ENCODE peak calls at places on chromosome 15, in eight cellular contexts. One of them, this sample, is unnamed.
A peak's percentile ranks its signal among the peaks of the same experiment; 100 is the strongest.

GRCh38 chr15:57297163-57297593 is 79.1 kb upstream of the CGNL1 start:
- DNase-seq in cardiac fibroblast: no peak
- DNase-seq in CD8-positive, alpha-beta memory T cell: no peak
- DNase-seq in NCI-H69: peak; percentile 94
- DNase-seq in amygdala: no peak
- DNase-seq in A172: no peak
- DNase-seq in lower leg skin: no peak
- DNase-seq in Panc1: no peak
- DNase-seq in this sample: no peak

GRCh38 chr15:55740981-55741591 is 1.9 kb downstream of the PRTG start:
- DNase-seq in cardiac fibroblast: no peak
- DNase-seq in CD8-positive, alpha-beta memory T cell: no peak
- DNase-seq in NCI-H69: no peak
- DNase-seq in amygdala: no peak
- DNase-seq in A172: no peak
- DNase-seq in lower leg skin: no peak
- DNase-seq in Panc1: no peak
- DNase-seq in this sample: no peak

GRCh38 chr15:69524296-69524695 is 71.7 kb downstream of the RPLP1 start:
- DNase-seq in cardiac fibroblast: no peak
- DNase-seq in CD8-positive, alpha-beta memory T cell: no peak
- DNase-seq in NCI-H69: peak; percentile 55
- DNase-seq in amygdala: no peak
- DNase-seq in A172: no peak
- DNase-seq in lower leg skin: peak; percentile 58
- DNase-seq in Panc1: no peak
- DNase-seq in this sample: no peak

GRCh38 chr15:47674576-47675232 is 42.6 kb upstream of the SEMA6D start:
- DNase-seq in cardiac fibroblast: no peak
- DNase-seq in CD8-positive, alpha-beta memory T cell: no peak
- DNase-seq in NCI-H69: peak; percentile 99
- DNase-seq in amygdala: no peak
- DNase-seq in A172: no peak
- DNase-seq in lower leg skin: no peak
- DNase-seq in Panc1: no peak
- DNase-seq in this sample: no peak

GRCh38 chr15:94305133-94305532 is 73.8 kb downstream of the MCTP2 start:
- DNase-seq in cardiac fibroblast: no peak
- DNase-seq in CD8-positive, alpha-beta memory T cell: no peak
- DNase-seq in NCI-H69: no peak
- DNase-seq in amygdala: no peak
- DNase-seq in A172: peak; percentile 4
- DNase-seq in lower leg skin: no peak
- DNase-seq in Panc1: no peak
- DNase-seq in this sample: no peak

GRCh38 chr15:46857103-46857502 is 860.2 kb upstream of the SEMA6D start:
- DNase-seq in cardiac fibroblast: no peak
- DNase-seq in CD8-positive, alpha-beta memory T cell: no peak
- DNase-seq in NCI-H69: peak; percentile 82
- DNase-seq in amygdala: no peak
- DNase-seq in A172: no peak
- DNase-seq in lower leg skin: no peak
- DNase-seq in Panc1: no peak
- DNase-seq in this sample: no peak

GRCh38 chr15:93235926-93236781 is 147.1 kb upstream of the RGMA start:
- DNase-seq in cardiac fibroblast: no peak
- DNase-seq in CD8-positive, alpha-beta memory T cell: no peak
- DNase-seq in NCI-H69: no peak
- DNase-seq in amygdala: peak; percentile 12
- DNase-seq in A172: no peak
- DNase-seq in lower leg skin: peak; percentile 84
- DNase-seq in Panc1: no peak
- DNase-seq in this sample: peak; percentile 35

GRCh38 chr15:64883997-64884511 is 27.6 kb upstream of the ANKDD1A start:
- DNase-seq in cardiac fibroblast: peak; percentile 96
- DNase-seq in CD8-positive, alpha-beta memory T cell: peak; percentile 55
- DNase-seq in NCI-H69: peak; percentile 83
- DNase-seq in amygdala: peak; percentile 39
- DNase-seq in A172: peak; percentile 92
- DNase-seq in lower leg skin: peak; percentile 95
- DNase-seq in Panc1: peak; percentile 84
- DNase-seq in this sample: peak; percentile 38

GRCh38 chr15:65081758-65082157 is 5.2 kb downstream of the KBTBD13 start:
- DNase-seq in cardiac fibroblast: no peak
- DNase-seq in CD8-positive, alpha-beta memory T cell: no peak
- DNase-seq in NCI-H69: peak; percentile 16
- DNase-seq in amygdala: no peak
- DNase-seq in A172: no peak
- DNase-seq in lower leg skin: no peak
- DNase-seq in Panc1: no peak
- DNase-seq in this sample: no peak

GRCh38 chr15:81197255-81197630 is 564 bp downstream of the IL16 start:
- DNase-seq in cardiac fibroblast: no peak
- DNase-seq in CD8-positive, alpha-beta memory T cell: no peak
- DNase-seq in NCI-H69: no peak
- DNase-seq in amygdala: no peak
- DNase-seq in A172: no peak
- DNase-seq in lower leg skin: no peak
- DNase-seq in Panc1: no peak
- DNase-seq in this sample: no peak

GRCh38 chr15:69026355-69026754 is 11.9 kb downstream of the NOX5 start:
- DNase-seq in cardiac fibroblast: no peak
- DNase-seq in CD8-positive, alpha-beta memory T cell: no peak
- DNase-seq in NCI-H69: no peak
- DNase-seq in amygdala: no peak
- DNase-seq in A172: no peak
- DNase-seq in lower leg skin: no peak
- DNase-seq in Panc1: no peak
- DNase-seq in this sample: no peak

GRCh38 chr15:61951949-61952348 is 108.3 kb downstream of the VPS13C start:
- DNase-seq in cardiac fibroblast: peak; percentile 13
- DNase-seq in CD8-positive, alpha-beta memory T cell: no peak
- DNase-seq in NCI-H69: peak; percentile 31
- DNase-seq in amygdala: no peak
- DNase-seq in A172: no peak
- DNase-seq in lower leg skin: no peak
- DNase-seq in Panc1: no peak
- DNase-seq in this sample: no peak

GRCh38 chr15:78076231-78077052 is 1.1 kb downstream of the TBC1D2B start:
- DNase-seq in cardiac fibroblast: peak; percentile 39
- DNase-seq in CD8-positive, alpha-beta memory T cell: no peak
- DNase-seq in NCI-H69: no peak
- DNase-seq in amygdala: no peak
- DNase-seq in A172: no peak
- DNase-seq in lower leg skin: no peak
- DNase-seq in Panc1: no peak
- DNase-seq in this sample: no peak

GRCh38 chr15:57654136-57654845 is 52.2 kb upstream of the POLR2M start:
- DNase-seq in cardiac fibroblast: peak; percentile 55
- DNase-seq in CD8-positive, alpha-beta memory T cell: no peak
- DNase-seq in NCI-H69: peak; percentile 24
- DNase-seq in amygdala: no peak
- DNase-seq in A172: no peak
- DNase-seq in lower leg skin: no peak
- DNase-seq in Panc1: no peak
- DNase-seq in this sample: no peak

GRCh38 chr15:98999233-98999632 is 8.4 kb downstream of the PGPEP1L start:
- DNase-seq in cardiac fibroblast: no peak
- DNase-seq in CD8-positive, alpha-beta memory T cell: no peak
- DNase-seq in NCI-H69: no peak
- DNase-seq in amygdala: no peak
- DNase-seq in A172: no peak
- DNase-seq in lower leg skin: no peak
- DNase-seq in Panc1: no peak
- DNase-seq in this sample: no peak

GRCh38 chr15:68819451-68820204 is 1.1 kb downstream of the ANP32A start:
- DNase-seq in cardiac fibroblast: peak; percentile 59
- DNase-seq in CD8-positive, alpha-beta memory T cell: no peak
- DNase-seq in NCI-H69: peak; percentile 76
- DNase-seq in amygdala: peak; percentile 66
- DNase-seq in A172: peak; percentile 30
- DNase-seq in lower leg skin: peak; percentile 92
- DNase-seq in Panc1: no peak
- DNase-seq in this sample: peak; percentile 84

GRCh38 chr15:70430029-70430428 is 332.3 kb upstream of the TLE3 start:
- DNase-seq in cardiac fibroblast: peak; percentile 73
- DNase-seq in CD8-positive, alpha-beta memory T cell: no peak
- DNase-seq in NCI-H69: no peak
- DNase-seq in amygdala: no peak
- DNase-seq in A172: peak; percentile 8
- DNase-seq in lower leg skin: no peak
- DNase-seq in Panc1: no peak
- DNase-seq in this sample: no peak